ENCODE peak calls at places on chromosomes 13 and 19, in five cellular contexts. O, X, A, G and W are unnamed samples.

GRCh38 chr13:108495686-108496363 is 133.6 kb upstream of the MYO16 start:
- DNase-seq in G (no peak), X (peak), O (no peak), A (no peak), W (no peak)

GRCh38 chr19:1183543-1184172 is 9.6 kb upstream of the SBNO2 start:
- DNase-seq in A (no peak), X (no peak), O (no peak), G (no peak), W (peak)

GRCh38 chr13:77062097-77062496 is 35.1 kb upstream of the FBXL3 start:
- DNase-seq in O (no peak), A (no peak), X (no peak), G (no peak), W (peak)

GRCh38 chr19:3986260-3987041 is 1.2 kb upstream of the EEF2 start:
- DNase-seq in A (peak), G (no peak), O (peak), X (no peak), W (peak)

GRCh38 chr19:29660835-29661234 is 4.4 kb upstream of the PLEKHF1 start:
- DNase-seq in A (no peak), G (no peak), O (no peak), X (no peak), W (peak)

GRCh38 chr19:31600731-31601295 is 251.6 kb upstream of the TSHZ3 start:
- DNase-seq in X (no peak), A (no peak), O (no peak), G (no peak), W (no peak)

GRCh38 chr19:33234092-33234491 is 8.4 kb upstream of the SLC7A10 start:
- DNase-seq in A (no peak), G (no peak), O (no peak), X (no peak), W (no peak)

GRCh38 chr13:24997367-24997967 is 98.5 kb upstream of the PABPC3 start:
- DNase-seq in G (peak), A (no peak), X (peak), O (no peak), W (peak)

GRCh38 chr13:113974304-113975281 is 717 bp upstream of the C13orf46 start:
- DNase-seq in A (no peak), G (no peak), X (no peak), O (no peak), W (no peak)

GRCh38 chr13:43293561-43293960 is 270.2 kb downstream of the DNAJC15 start:
- DNase-seq in A (no peak), X (no peak), G (no peak), O (no peak), W (no peak)

GRCh38 chr19:18542936-18543813 is at the start of gene FKBP8:
- DNase-seq in G (peak), X (peak), A (peak), O (peak), W (peak)

GRCh38 chr19:28019901-28020300 is 1193.0 kb downstream of the UQCRFS1 start:
- DNase-seq in O (no peak), G (no peak), X (no peak), A (no peak), W (no peak)

GRCh38 chr19:4380254-4380727 is 20.1 kb downstream of the SH3GL1 start:
- DNase-seq in O (no peak), X (no peak), G (no peak), A (peak), W (peak)

GRCh38 chr19:18112989-18113478 is 15.5 kb downstream of the MAST3 start:
- DNase-seq in O (peak), X (peak), G (peak), A (peak), W (peak)

GRCh38 chr19:15450528-15450890 is 753 bp upstream of the WIZ start:
- DNase-seq in A (no peak), X (no peak), G (no peak), O (no peak), W (no peak)